ENCODE peak calls at places on chromosomes 2 and 18, in ten cellular contexts. One of them, this sample, is unnamed. For H3K36me3 and H3K4me1, the result is how much of the 10 kb centered on the place peaks cover.

GRCh38 chr2:171347591-171348032 is 86.2 kb downstream of the METTL8 start:
- DNase-seq in left ventricle myocardium inferior: no peak
- DNase-seq in Karpas-422: no peak
- DNase-seq in PC-3: peak
- DNase-seq in Peyer's patch: no peak
- DNase-seq in sigmoid colon: no peak
- DNase-seq in GM12878: no peak
- DNase-seq in adipocyte: peak
- DNase-seq in aorta: no peak
- DNase-seq in neuronal stem cell: no peak
- DNase-seq in this sample: no peak

GRCh38 chr2:144402282-144402681 is 117.6 kb downstream of the ZEB2 start:
- DNase-seq in left ventricle myocardium inferior: peak
- DNase-seq in Peyer's patch: no peak
- DNase-seq in GM12878: no peak
- DNase-seq in aorta: no peak
- DNase-seq in neuronal stem cell: no peak
- DNase-seq in Karpas-422: no peak
- DNase-seq in sigmoid colon: no peak
- DNase-seq in PC-3: no peak
- DNase-seq in adipocyte: no peak
- DNase-seq in this sample: no peak

GRCh38 chr2:112698834-112699515 is 21.8 kb upstream of the NT5DC4 start:
- DNase-seq in sigmoid colon: no peak
- DNase-seq in PC-3: no peak
- DNase-seq in Karpas-422: no peak
- DNase-seq in GM12878: no peak
- DNase-seq in Peyer's patch: no peak
- DNase-seq in neuronal stem cell: no peak
- DNase-seq in aorta: no peak
- DNase-seq in left ventricle myocardium inferior: no peak
- DNase-seq in adipocyte: no peak
- DNase-seq in this sample: no peak

GRCh38 chr2:218013289-218013688 is 10.5 kb upstream of the TNS1 start:
- DNase-seq in Karpas-422: no peak
- DNase-seq in GM12878: no peak
- DNase-seq in aorta: no peak
- DNase-seq in sigmoid colon: no peak
- DNase-seq in PC-3: no peak
- DNase-seq in neuronal stem cell: no peak
- DNase-seq in adipocyte: no peak
- DNase-seq in left ventricle myocardium inferior: no peak
- DNase-seq in Peyer's patch: no peak
- DNase-seq in this sample: no peak

GRCh38 chr18:33052886-33053285 is 280.1 kb upstream of the KLHL14 start:
- DNase-seq in aorta: no peak
- DNase-seq in neuronal stem cell: no peak
- DNase-seq in sigmoid colon: no peak
- DNase-seq in Karpas-422: no peak
- DNase-seq in GM12878: no peak
- DNase-seq in Peyer's patch: no peak
- DNase-seq in PC-3: no peak
- DNase-seq in adipocyte: no peak
- DNase-seq in left ventricle myocardium inferior: no peak
- DNase-seq in this sample: no peak

GRCh38 chr2:1605659-1606400 is 138.5 kb downstream of the PXDN start:
- DNase-seq in Peyer's patch: peak
- DNase-seq in GM12878: no peak
- DNase-seq in adipocyte: peak
- DNase-seq in left ventricle myocardium inferior: peak
- DNase-seq in sigmoid colon: peak
- DNase-seq in aorta: peak
- DNase-seq in PC-3: no peak
- DNase-seq in Karpas-422: no peak
- DNase-seq in neuronal stem cell: no peak
- DNase-seq in this sample: peak

GRCh38 chr18:32284284-32284683 is 94.4 kb downstream of the MEP1B start:
- DNase-seq in neuronal stem cell: no peak
- DNase-seq in Karpas-422: no peak
- DNase-seq in PC-3: peak
- DNase-seq in adipocyte: no peak
- DNase-seq in GM12878: no peak
- DNase-seq in Peyer's patch: no peak
- DNase-seq in sigmoid colon: no peak
- DNase-seq in aorta: no peak
- DNase-seq in left ventricle myocardium inferior: no peak
- DNase-seq in this sample: no peak

GRCh38 chr2:144132357-144132756 is 387.6 kb downstream of the ZEB2 start:
- DNase-seq in PC-3: peak
- DNase-seq in GM12878: no peak
- DNase-seq in Peyer's patch: no peak
- DNase-seq in aorta: no peak
- DNase-seq in Karpas-422: no peak
- DNase-seq in neuronal stem cell: no peak
- DNase-seq in adipocyte: peak
- DNase-seq in sigmoid colon: no peak
- DNase-seq in left ventricle myocardium inferior: no peak
- DNase-seq in this sample: no peak

GRCh38 chr2:79189465-79189864 is 29.9 kb upstream of the REG3A start:
- DNase-seq in aorta: no peak
- DNase-seq in Karpas-422: no peak
- DNase-seq in Peyer's patch: no peak
- DNase-seq in PC-3: no peak
- DNase-seq in adipocyte: no peak
- DNase-seq in neuronal stem cell: peak
- DNase-seq in GM12878: no peak
- DNase-seq in left ventricle myocardium inferior: no peak
- DNase-seq in sigmoid colon: no peak
- DNase-seq in this sample: no peak

GRCh38 chr2:47803363-47803762 is 20.4 kb downstream of the MSH6 start:
- DNase-seq in sigmoid colon: no peak
- DNase-seq in left ventricle myocardium inferior: no peak
- DNase-seq in PC-3: no peak
- DNase-seq in Peyer's patch: no peak
- DNase-seq in Karpas-422: no peak
- DNase-seq in aorta: no peak
- DNase-seq in neuronal stem cell: no peak
- DNase-seq in adipocyte: no peak
- DNase-seq in GM12878: no peak
- DNase-seq in this sample: no peak
- H3K36me3 ChIP-seq in sigmoid colon: under half
- H3K36me3 ChIP-seq in left ventricle myocardium inferior: half or more
- H3K36me3 ChIP-seq in PC-3: half or more
- H3K36me3 ChIP-seq in Peyer's patch: under half
- H3K36me3 ChIP-seq in Karpas-422: half or more
- H3K36me3 ChIP-seq in aorta: under half
- H3K36me3 ChIP-seq in neuronal stem cell: half or more
- H3K36me3 ChIP-seq in adipocyte: half or more
- H3K36me3 ChIP-seq in GM12878: under half
- H3K36me3 ChIP-seq in this sample: under half

GRCh38 chr2:127377262-127377661 is 10.5 kb downstream of the MAP3K2 start:
- DNase-seq in Peyer's patch: no peak
- DNase-seq in left ventricle myocardium inferior: no peak
- DNase-seq in adipocyte: no peak
- DNase-seq in sigmoid colon: no peak
- DNase-seq in Karpas-422: no peak
- DNase-seq in aorta: no peak
- DNase-seq in GM12878: no peak
- DNase-seq in neuronal stem cell: no peak
- DNase-seq in PC-3: no peak
- DNase-seq in this sample: no peak

GRCh38 chr2:127381762-127382161 is 6.0 kb downstream of the MAP3K2 start:
- DNase-seq in PC-3: no peak
- DNase-seq in neuronal stem cell: no peak
- DNase-seq in Karpas-422: no peak
- DNase-seq in aorta: no peak
- DNase-seq in sigmoid colon: no peak
- DNase-seq in adipocyte: no peak
- DNase-seq in Peyer's patch: no peak
- DNase-seq in GM12878: no peak
- DNase-seq in left ventricle myocardium inferior: no peak
- DNase-seq in this sample: no peak

GRCh38 chr2:127382836-127383235 is 4.9 kb downstream of the MAP3K2 start:
- DNase-seq in PC-3: no peak
- DNase-seq in GM12878: no peak
- DNase-seq in aorta: no peak
- DNase-seq in Peyer's patch: no peak
- DNase-seq in sigmoid colon: no peak
- DNase-seq in Karpas-422: no peak
- DNase-seq in adipocyte: no peak
- DNase-seq in neuronal stem cell: no peak
- DNase-seq in left ventricle myocardium inferior: no peak
- DNase-seq in this sample: no peak

GRCh38 chr2:127376265-127376664 is 11.5 kb downstream of the MAP3K2 start:
- DNase-seq in PC-3: no peak
- DNase-seq in sigmoid colon: no peak
- DNase-seq in Peyer's patch: no peak
- DNase-seq in neuronal stem cell: no peak
- DNase-seq in aorta: no peak
- DNase-seq in adipocyte: no peak
- DNase-seq in GM12878: no peak
- DNase-seq in left ventricle myocardium inferior: no peak
- DNase-seq in Karpas-422: no peak
- DNase-seq in this sample: no peak

DNA sequence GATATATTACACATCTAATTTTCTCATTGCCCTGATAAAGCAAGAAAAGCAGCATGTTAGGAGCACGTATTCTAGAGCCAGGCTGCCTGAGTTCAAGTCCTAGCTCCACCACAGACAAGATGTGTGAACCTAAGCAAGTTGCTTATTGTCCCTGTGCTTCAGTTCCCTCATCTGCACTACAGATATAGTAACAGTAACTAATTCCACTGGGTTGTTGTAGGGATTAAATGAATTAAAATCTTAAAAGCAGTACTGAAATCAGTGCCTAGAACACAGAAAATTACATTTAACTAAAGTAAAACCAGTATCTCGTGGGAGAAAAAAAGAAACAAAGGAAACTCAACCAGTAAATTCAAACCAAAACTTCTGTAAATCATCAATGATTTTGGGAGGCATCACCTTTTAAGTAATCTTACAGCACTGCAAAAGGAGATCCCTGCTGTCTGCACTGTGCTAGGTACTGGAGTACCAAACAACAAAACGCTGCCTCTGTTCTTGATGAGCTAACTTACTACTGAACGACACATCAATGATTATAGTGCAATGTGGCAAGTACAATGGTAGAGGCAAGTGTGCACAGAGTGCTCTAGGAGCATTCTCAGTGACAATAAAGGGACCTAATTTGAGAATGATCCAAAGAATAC is 7.9 kb downstream of the MAP3K2 start:
- DNase-seq in Peyer's patch: no peak
- DNase-seq in PC-3: no peak
- DNase-seq in adipocyte: no peak
- DNase-seq in sigmoid colon: no peak
- DNase-seq in neuronal stem cell: no peak
- DNase-seq in left ventricle myocardium inferior: no peak
- DNase-seq in aorta: no peak
- DNase-seq in Karpas-422: no peak
- DNase-seq in GM12878: no peak
- DNase-seq in this sample: no peak
- H3K4me3 ChIP-seq in Peyer's patch: no peak
- H3K4me3 ChIP-seq in PC-3: no peak
- H3K4me3 ChIP-seq in adipocyte: no peak
- H3K4me3 ChIP-seq in sigmoid colon: no peak
- H3K4me3 ChIP-seq in neuronal stem cell: no peak
- H3K4me3 ChIP-seq in left ventricle myocardium inferior: no peak
- H3K4me3 ChIP-seq in aorta: no peak
- H3K4me3 ChIP-seq in Karpas-422: no peak
- H3K4me3 ChIP-seq in GM12878: no peak
- H3K4me3 ChIP-seq in this sample: no peak

GRCh38 chr18:75297731-75298130 is 87.1 kb downstream of the TSHZ1 start:
- DNase-seq in PC-3: no peak
- DNase-seq in left ventricle myocardium inferior: no peak
- DNase-seq in Peyer's patch: no peak
- DNase-seq in aorta: no peak
- DNase-seq in sigmoid colon: no peak
- DNase-seq in adipocyte: peak
- DNase-seq in GM12878: no peak
- DNase-seq in neuronal stem cell: no peak
- DNase-seq in Karpas-422: no peak
- DNase-seq in this sample: no peak
- H3K4me1 ChIP-seq in PC-3: under half
- H3K4me1 ChIP-seq in left ventricle myocardium inferior: under half
- H3K4me1 ChIP-seq in Peyer's patch: under half
- H3K4me1 ChIP-seq in aorta: under half
- H3K4me1 ChIP-seq in sigmoid colon: under half
- H3K4me1 ChIP-seq in adipocyte: under half
- H3K4me1 ChIP-seq in GM12878: under half
- H3K4me1 ChIP-seq in neuronal stem cell: under half
- H3K4me1 ChIP-seq in Karpas-422: under half
- H3K4me1 ChIP-seq in this sample: under half

GRCh38 chr18:58728719-58729118 is 57.5 kb downstream of the MALT1 start:
- DNase-seq in GM12878: no peak
- DNase-seq in adipocyte: no peak
- DNase-seq in left ventricle myocardium inferior: no peak
- DNase-seq in sigmoid colon: no peak
- DNase-seq in neuronal stem cell: no peak
- DNase-seq in aorta: no peak
- DNase-seq in PC-3: no peak
- DNase-seq in Peyer's patch: no peak
- DNase-seq in Karpas-422: no peak
- DNase-seq in this sample: no peak

GRCh38 chr18:58732471-58732870 is 61.2 kb downstream of the MALT1 start:
- DNase-seq in Karpas-422: no peak
- DNase-seq in adipocyte: no peak
- DNase-seq in PC-3: no peak
- DNase-seq in Peyer's patch: no peak
- DNase-seq in left ventricle myocardium inferior: no peak
- DNase-seq in GM12878: no peak
- DNase-seq in sigmoid colon: no peak
- DNase-seq in neuronal stem cell: no peak
- DNase-seq in aorta: no peak
- DNase-seq in this sample: no peak

GRCh38 chr18:58727776-58728500 is 56.7 kb downstream of the MALT1 start:
- DNase-seq in adipocyte: no peak
- DNase-seq in aorta: no peak
- DNase-seq in Peyer's patch: no peak
- DNase-seq in PC-3: no peak
- DNase-seq in left ventricle myocardium inferior: peak
- DNase-seq in neuronal stem cell: no peak
- DNase-seq in sigmoid colon: no peak
- DNase-seq in GM12878: no peak
- DNase-seq in Karpas-422: no peak
- DNase-seq in this sample: no peak

GRCh38 chr18:58730618-58731017 is 59.4 kb downstream of the MALT1 start:
- DNase-seq in PC-3: no peak
- DNase-seq in neuronal stem cell: no peak
- DNase-seq in Peyer's patch: no peak
- DNase-seq in left ventricle myocardium inferior: no peak
- DNase-seq in aorta: no peak
- DNase-seq in adipocyte: no peak
- DNase-seq in sigmoid colon: no peak
- DNase-seq in GM12878: no peak
- DNase-seq in Karpas-422: no peak
- DNase-seq in this sample: no peak

DNA sequence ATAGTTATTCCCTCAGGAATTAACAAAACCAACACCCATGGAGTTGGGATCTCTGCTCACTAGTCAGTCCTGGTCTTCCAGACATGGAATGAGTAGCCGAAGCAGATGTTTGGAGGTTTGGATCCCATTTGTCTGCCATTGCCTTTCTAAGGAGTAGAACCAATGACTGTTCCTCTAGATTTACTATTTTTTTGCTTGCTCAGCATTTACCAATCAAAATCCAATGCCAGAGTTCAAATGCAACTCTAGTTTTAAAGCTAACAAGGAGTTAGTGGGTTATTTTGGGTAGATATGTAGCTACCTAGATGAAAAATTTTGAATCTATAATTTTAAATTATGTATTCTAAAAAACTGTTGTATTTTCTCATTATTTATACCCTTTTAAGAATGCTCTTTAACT is 62.6 kb downstream of the MALT1 start:
- DNase-seq in adipocyte: no peak
- DNase-seq in GM12878: no peak
- DNase-seq in neuronal stem cell: no peak
- DNase-seq in left ventricle myocardium inferior: no peak
- DNase-seq in sigmoid colon: no peak
- DNase-seq in Karpas-422: no peak
- DNase-seq in PC-3: no peak
- DNase-seq in aorta: no peak
- DNase-seq in Peyer's patch: no peak
- DNase-seq in this sample: no peak
- H3K36me3 ChIP-seq in adipocyte: half or more
- H3K36me3 ChIP-seq in GM12878: under half
- H3K36me3 ChIP-seq in neuronal stem cell: under half
- H3K36me3 ChIP-seq in left ventricle myocardium inferior: half or more
- H3K36me3 ChIP-seq in sigmoid colon: under half
- H3K36me3 ChIP-seq in Karpas-422: under half
- H3K36me3 ChIP-seq in PC-3: under half
- H3K36me3 ChIP-seq in aorta: under half
- H3K36me3 ChIP-seq in Peyer's patch: under half
- H3K36me3 ChIP-seq in this sample: half or more